ENCODE peak calls at places on chromosomes 13 and 19, in four cellular contexts. C is cardiac fibroblast, A is HFF-Myc, P is Caco-2. I is an unnamed sample.

GRCh38 chr13:41528021-41528420 is 70.7 kb downstream of the RGCC start:
- DNase-seq in A (no peak), P (no peak), C (no peak), I (no peak)

GRCh38 chr19:4310247-4311121 is 6.1 kb downstream of the FSD1 start:
- DNase-seq in C (no peak), A (no peak), P (peak), I (no peak)

GRCh38 chr13:91270031-91270430 is 77.5 kb upstream of the MIR17HG start:
- DNase-seq in P (no peak), A (no peak), C (peak), I (no peak)

GRCh38 chr13:104015646-104016396 is 949.6 kb upstream of the SLC10A2 start:
- DNase-seq in C (peak), A (no peak), P (no peak), I (no peak)

GRCh38 chr13:27619093-27619705 is 1.1 kb downstream of the LNX2 start:
- DNase-seq in P (no peak), A (no peak), C (peak), I (no peak)

GRCh38 chr13:28723806-28724205 is 5.0 kb upstream of the SLC46A3 start:
- DNase-seq in P (no peak), A (no peak), C (no peak), I (no peak)

GRCh38 chr19:55206664-55207500 is 2.4 kb downstream of the PTPRH start:
- DNase-seq in P (peak), C (peak), A (peak), I (peak)

GRCh38 chr13:93338906-93339305 is 112.3 kb downstream of the GPC6 start:
- DNase-seq in C (no peak), A (no peak), P (no peak), I (no peak)

GRCh38 chr19:4186087-4186993 is 3.9 kb downstream of the ANKRD24 start:
- DNase-seq in A (peak), P (peak), C (peak), I (peak)

GRCh38 chr13:34037636-34038325 is 219.8 kb downstream of the RFC3 start:
- DNase-seq in C (no peak), A (no peak), P (no peak), I (no peak)

GRCh38 chr19:2549701-2550191 is 73.8 kb downstream of the GADD45B start:
- DNase-seq in P (no peak), C (peak), A (no peak), I (no peak)

GRCh38 chr19:3736106-3736724 is 25.3 kb downstream of the APBA3 start:
- DNase-seq in P (no peak), C (no peak), A (no peak), I (no peak)

GRCh38 chr13:109412232-109412935 is 374.0 kb downstream of the IRS2 start:
- DNase-seq in A (no peak), C (peak), P (peak), I (no peak)

GRCh38 chr13:44487989-44488388 is 88.1 kb downstream of the TSC22D1 start:
- DNase-seq in A (no peak), P (no peak), C (no peak), I (no peak)

GRCh38 chr13:112713517-112714253 is 23.8 kb downstream of the ATP11A start:
- DNase-seq in P (peak), C (no peak), A (no peak), I (no peak)

GRCh38 chr13:35349052-35349451 is 127.4 kb downstream of the MAB21L1 start:
- DNase-seq in P (no peak), C (no peak), A (no peak), I (no peak)

GRCh38 chr19:7109678-7110289 is 40.3 kb downstream of the ZNF557 start:
- DNase-seq in A (no peak), P (peak), C (peak), I (no peak)

GRCh38 chr19:4732680-4733114 is 9.1 kb upstream of the DPP9 start:
- DNase-seq in A (no peak), C (peak), P (peak), I (no peak)

GRCh38 chr19:19464339-19465098 is 50.8 kb downstream of the TSSK6 start:
- DNase-seq in A (no peak), P (peak), C (peak), I (no peak)

GRCh38 chr19:32676186-32676894 is 692 bp downstream of the RGS9BP start:
- DNase-seq in C (no peak), A (no peak), P (peak), I (no peak)

GRCh38 chr19:5806133-5806489 is 1.2 kb downstream of the NRTN start:
- DNase-seq in P (no peak), C (no peak), A (no peak), I (no peak)
- TF ChIP-seq CTCF in P (no peak), C (no peak), A (no peak), I (peak)

DNA sequence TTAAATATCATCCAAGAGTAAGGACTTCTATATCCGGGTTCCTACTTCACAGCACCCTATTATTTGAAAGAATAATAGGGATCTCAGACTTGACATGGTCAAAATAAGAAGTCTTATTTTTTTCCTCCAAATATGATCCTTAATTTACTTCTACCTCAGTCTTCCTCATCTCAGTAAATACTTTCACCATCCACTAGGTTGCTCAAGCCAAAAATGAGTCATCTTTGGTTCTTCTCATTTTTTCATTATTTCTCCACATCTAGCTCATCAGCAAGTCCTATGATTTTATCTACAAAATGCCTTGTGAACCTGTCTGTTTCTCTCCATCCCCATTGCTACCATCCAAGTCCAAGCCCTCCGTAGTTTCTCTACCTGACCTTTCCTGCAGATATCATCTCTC is 121.9 kb upstream of the GJB6 start:
- DNase-seq in C (peak), P (no peak), A (no peak), I (no peak)
- TF ChIP-seq CTCF in C (peak), P (no peak), A (no peak), I (no peak)

GRCh38 chr19:29664753-29665214 is 477 bp upstream of the PLEKHF1 start:
- DNase-seq in P (no peak), C (no peak), A (no peak), I (no peak)
- TF ChIP-seq CTCF in P (no peak), C (no peak), A (no peak), I (peak)

DNA sequence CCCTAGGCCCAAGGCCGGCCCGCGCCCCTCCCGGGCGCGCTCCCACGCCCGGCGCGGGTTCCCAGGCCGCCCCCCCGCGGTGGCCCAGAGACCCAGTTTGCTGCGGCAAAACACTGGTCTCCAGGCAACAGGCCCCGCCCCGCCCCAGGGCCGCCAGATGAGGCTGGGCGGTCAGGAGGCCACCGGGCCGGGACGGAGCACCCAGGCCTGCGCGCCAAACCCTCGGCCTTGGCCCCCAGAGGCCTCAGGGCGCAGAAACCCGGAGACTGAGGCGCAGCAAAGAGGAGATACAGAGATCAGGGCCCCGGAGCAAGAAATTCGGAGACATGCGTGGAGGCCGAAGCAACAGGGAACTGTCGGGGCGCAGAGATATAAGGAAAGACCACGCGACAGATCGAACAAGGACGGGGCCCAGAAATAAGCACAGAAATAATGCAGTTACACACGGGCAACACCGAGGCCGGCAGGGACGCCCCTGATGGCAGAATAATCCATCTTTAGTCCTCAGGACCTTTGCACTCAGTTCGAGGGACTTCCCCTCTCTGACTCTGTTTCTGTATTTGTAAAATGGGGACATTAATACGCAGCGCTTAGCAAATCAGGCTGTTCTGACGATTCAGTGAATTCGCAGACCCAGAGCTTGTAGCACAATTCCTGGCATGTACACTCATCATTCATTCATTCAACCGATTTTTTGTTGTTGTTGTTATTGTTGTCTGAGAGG is 20.8 kb upstream of the ERCC1 start:
- DNase-seq in C (peak), A (no peak), P (peak), I (peak)
- TF ChIP-seq CTCF in C (no peak), A (no peak), P (no peak), I (no peak)

GRCh38 chr19:38497907-38498306 is 64.4 kb downstream of the RYR1 start:
- DNase-seq in A (no peak), C (no peak), P (no peak), I (no peak)
- TF ChIP-seq CTCF in A (no peak), C (no peak), P (no peak), I (no peak)

GRCh38 chr19:48999481-49000325 is 6.0 kb downstream of the RUVBL2 start:
- DNase-seq in C (peak), A (no peak), P (peak), I (peak)
- TF ChIP-seq CTCF in C (peak), A (peak), P (peak), I (peak)

GRCh38 chr13:100209857-100210580 is 121.1 kb downstream of the PCCA start:
- DNase-seq in C (peak), P (no peak), A (peak), I (no peak)

GRCh38 chr13:100210966-100211710 is 122.2 kb downstream of the PCCA start:
- DNase-seq in A (no peak), P (no peak), C (no peak), I (no peak)

GRCh38 chr13:100208596-100208995 is 119.7 kb downstream of the PCCA start:
- DNase-seq in P (no peak), C (peak), A (peak), I (no peak)

GRCh38 chr13:100203696-100204367 is 114.9 kb downstream of the PCCA start:
- DNase-seq in C (peak), A (peak), P (no peak), I (no peak)

DNA sequence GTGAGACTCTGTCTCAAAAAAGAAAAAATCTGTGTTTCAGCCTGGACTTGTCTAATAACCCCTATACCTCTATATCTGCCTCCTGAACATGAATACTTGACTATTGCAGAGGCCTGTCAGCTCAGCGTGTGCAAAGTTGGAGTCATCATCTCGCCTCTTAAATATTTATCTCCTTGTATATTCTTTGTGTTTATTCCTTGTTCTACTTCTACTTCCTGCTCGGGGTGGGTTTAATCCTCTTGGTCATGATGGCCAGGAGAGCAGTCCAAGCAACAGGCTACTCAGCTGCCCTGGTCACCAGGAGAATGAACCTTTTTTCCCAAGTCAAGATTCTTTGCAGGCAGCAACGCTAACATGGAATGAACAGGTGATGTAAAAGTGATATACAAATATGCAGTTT is 119.1 kb downstream of the PCCA start:
- DNase-seq in P (no peak), A (no peak), C (no peak), I (no peak)
- TF ChIP-seq CTCF in P (no peak), A (no peak), C (no peak), I (no peak)

GRCh38 chr19:34926685-34927375 is at the start of gene ZNF30:
- DNase-seq in C (peak), P (peak), A (peak), I (peak)
- TF ChIP-seq CTCF in C (no peak), P (no peak), A (no peak), I (no peak)

GRCh38 chr19:796692-797527 is at the start of gene PTBP1:
- DNase-seq in C (peak), P (peak), A (peak), I (peak)
- TF ChIP-seq CTCF in C (no peak), P (no peak), A (no peak), I (no peak)